ENCODE peak calls at places on chromosomes 6 and 20, in five cellular contexts. J, O, E, F and A are unnamed samples.

GRCh38 chr20:17835941-17836861 is 132.4 kb downstream of the SNX5 start:
- DNase-seq in J (no peak), O (no peak), E (no peak), F (no peak), A (no peak)

GRCh38 chr20:50292324-50293243 is 102.0 kb downstream of the CEBPB start:
- DNase-seq in J (no peak), O (peak), E (no peak), F (peak), A (no peak)

GRCh38 chr20:61271273-61272221 is 19.5 kb downstream of the CDH4 start:
- DNase-seq in J (no peak), O (no peak), E (no peak), F (no peak), A (no peak)

GRCh38 chr20:49599746-49600113 is 31.8 kb upstream of the PTGIS start:
- DNase-seq in J (no peak), O (no peak), E (no peak), F (no peak), A (no peak)

GRCh38 chr20:36435799-36436541 is 105.3 kb upstream of the MYL9 start:
- DNase-seq in J (no peak), O (peak), E (peak), F (peak), A (peak)

GRCh38 chr6:2158596-2159271 is 86.7 kb downstream of the GMDS start:
- DNase-seq in J (no peak), O (peak), E (peak), F (no peak), A (no peak)

GRCh38 chr20:57675773-57676172 is 34.0 kb downstream of the PMEPA1 start:
- DNase-seq in J (no peak), O (no peak), E (no peak), F (no peak), A (no peak)

GRCh38 chr6:8707956-8708772 is 272.8 kb upstream of the SLC35B3 start:
- DNase-seq in J (no peak), O (no peak), E (peak), F (peak), A (no peak)

GRCh38 chr6:137213813-137214212 is 5.4 kb downstream of the IFNGR1 start:
- DNase-seq in J (no peak), O (no peak), E (no peak), F (no peak), A (no peak)

GRCh38 chr20:62010551-62011402 is 54.9 kb downstream of the TAF4 start:
- DNase-seq in J (peak), O (peak), E (peak), F (peak), A (peak)

GRCh38 chr6:25900843-25901242 is 26.8 kb upstream of the SLC17A3 start:
- DNase-seq in J (no peak), O (no peak), E (no peak), F (peak), A (no peak)

GRCh38 chr20:58722379-58722778 is 29.8 kb downstream of the NPEPL1 start:
- DNase-seq in J (no peak), O (no peak), E (no peak), F (no peak), A (no peak)

GRCh38 chr20:11247943-11248475 is 574.2 kb upstream of the JAG1 start:
- DNase-seq in J (no peak), O (no peak), E (no peak), F (no peak), A (no peak)

GRCh38 chr20:37336369-37337207 is 9.4 kb upstream of the SRC start:
- DNase-seq in J (peak), O (peak), E (no peak), F (no peak), A (peak)

GRCh38 chr6:7154341-7155139 is 46.8 kb downstream of the RREB1 start:
- DNase-seq in J (peak), O (no peak), E (no peak), F (no peak), A (no peak)

GRCh38 chr6:136923116-136923953 is 1.2 kb downstream of the SLC35D3 start:
- DNase-seq in J (no peak), O (no peak), E (no peak), F (no peak), A (peak)

GRCh38 chr6:27126046-27126814 is 121.3 kb upstream of the PRSS16 start:
- DNase-seq in J (no peak), O (no peak), E (no peak), F (no peak), A (no peak)
- TF ChIP-seq ZBTB33 in J (no peak), O (no peak), E (no peak), F (no peak), A (no peak)

GRCh38 chr6:108648186-108648585 is 87.5 kb downstream of the FOXO3 start:
- DNase-seq in J (no peak), O (no peak), E (no peak), F (no peak), A (no peak)
- TF ChIP-seq YY1 in J (no peak), O (no peak), E (no peak), F (no peak), A (no peak)

DNA sequence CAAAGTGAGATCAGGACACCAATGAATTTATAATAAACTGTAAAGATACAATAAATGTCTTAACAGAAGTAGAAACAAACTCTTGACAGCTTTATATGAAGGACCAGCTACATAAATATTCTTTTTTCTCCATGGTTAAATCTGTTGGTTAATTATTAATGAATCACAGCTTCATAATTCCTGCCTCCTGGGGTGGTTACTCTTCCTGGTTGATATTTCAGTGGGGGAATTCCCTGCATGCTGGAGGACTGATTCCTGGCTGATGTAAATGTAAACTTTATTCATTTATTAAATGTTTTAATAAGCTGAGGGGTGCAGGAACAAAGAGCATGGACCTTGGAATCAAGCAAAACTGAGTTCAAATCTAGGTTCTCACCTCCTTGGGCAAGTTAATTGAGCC is 16.2 kb upstream of the RCAN2 start:
- DNase-seq in J (no peak), O (no peak), E (no peak), F (no peak), A (no peak)
- TF ChIP-seq ZBTB33 in J (no peak), O (no peak), E (no peak), F (no peak), A (no peak)

GRCh38 chr20:23520185-23520584 is 29.3 kb downstream of the CST8 start:
- DNase-seq in J (no peak), O (no peak), E (no peak), F (peak), A (no peak)
- TF ChIP-seq YY1 in J (no peak), O (no peak), E (no peak), F (no peak), A (no peak)

GRCh38 chr20:34863421-34863965 is 9.2 kb downstream of the GGT7 start:
- DNase-seq in J (no peak), O (no peak), E (no peak), F (no peak), A (no peak)
- TF ChIP-seq ZBTB33 in J (no peak), O (no peak), E (no peak), F (no peak), A (no peak)

DNA sequence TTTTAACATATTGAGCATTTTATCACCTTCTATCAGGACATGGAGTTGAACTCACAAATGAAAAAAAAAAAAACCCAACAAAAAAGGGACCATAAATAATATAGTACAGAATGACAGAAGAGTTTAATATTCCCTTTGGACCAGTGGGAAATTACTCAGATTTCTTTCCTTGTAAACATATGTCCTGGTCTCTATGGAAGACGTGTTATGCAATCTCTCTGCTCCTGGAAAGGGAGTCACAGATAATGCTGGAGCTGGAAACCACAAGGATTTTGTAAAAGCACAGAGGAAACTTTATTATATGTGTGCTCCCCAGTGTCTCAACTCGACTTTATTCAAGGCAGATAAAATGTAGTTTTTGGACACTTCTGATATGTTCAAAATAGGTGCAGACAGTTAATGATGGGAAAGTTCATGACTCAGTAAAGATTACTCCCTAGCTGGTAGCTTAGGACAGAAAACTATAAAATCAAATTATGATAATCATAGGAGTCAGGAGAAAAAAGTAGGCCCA is 88.1 kb upstream of the ZFP64 start:
- DNase-seq in J (no peak), O (no peak), E (no peak), F (no peak), A (no peak)
- TF ChIP-seq YY1 in J (no peak), O (no peak), E (no peak), F (no peak), A (no peak)

DNA sequence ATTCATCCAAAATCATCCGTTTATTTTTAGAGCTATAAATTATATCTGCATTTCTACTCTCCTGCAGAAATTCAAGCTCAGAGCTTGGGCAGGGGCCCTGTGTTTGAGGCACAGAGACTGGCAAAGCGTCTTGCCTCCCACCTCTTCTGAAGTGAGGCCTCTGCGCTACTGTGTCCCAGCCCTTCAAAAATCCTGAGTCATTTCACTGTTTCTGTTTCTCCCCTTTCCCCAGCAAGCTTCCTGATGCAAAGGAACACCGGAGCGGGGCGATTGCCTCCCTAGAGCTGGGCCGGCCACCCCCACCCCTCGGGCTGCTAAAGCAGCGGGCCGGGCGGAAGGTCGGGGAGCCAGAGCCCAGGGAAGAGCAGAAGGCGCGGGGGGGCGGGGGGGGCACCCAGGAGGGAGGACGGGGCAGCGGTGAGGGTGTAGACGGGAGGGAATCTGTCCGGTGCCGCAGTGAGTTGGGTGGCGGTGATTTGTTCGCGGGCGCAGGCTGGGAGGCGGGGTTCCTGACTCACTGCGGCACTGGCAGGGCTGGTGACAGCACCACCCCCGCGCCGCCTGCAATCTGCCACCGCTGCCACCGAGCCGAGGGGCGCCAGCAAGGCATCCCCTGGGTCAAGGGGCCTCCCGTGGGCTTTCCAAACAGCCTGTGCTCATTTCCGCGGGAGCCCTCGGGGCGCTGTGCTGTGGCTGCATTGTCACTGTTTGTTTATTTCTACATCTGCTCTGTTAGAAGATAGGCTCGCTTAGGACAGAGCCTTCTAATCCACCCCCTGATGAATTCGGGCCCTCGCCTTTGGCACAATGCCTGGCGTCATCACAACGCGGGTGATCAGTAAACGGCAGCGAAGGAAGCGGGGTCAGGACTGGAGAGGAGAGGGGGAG is 46.5 kb upstream of the SNAP25 start:
- DNase-seq in J (no peak), O (no peak), E (no peak), F (no peak), A (peak)
- TF ChIP-seq ZBTB33 in J (no peak), O (no peak), E (no peak), F (peak), A (no peak)

GRCh38 chr6:134918418-134918961 is 31.4 kb downstream of the ALDH8A1 start:
- DNase-seq in J (no peak), O (no peak), E (no peak), F (no peak), A (no peak)

GRCh38 chr6:134925800-134926199 is 24.1 kb downstream of the ALDH8A1 start:
- DNase-seq in J (no peak), O (no peak), E (no peak), F (no peak), A (no peak)

GRCh38 chr6:134921276-134921979 is 28.5 kb downstream of the ALDH8A1 start:
- DNase-seq in J (no peak), O (no peak), E (no peak), F (no peak), A (no peak)

GRCh38 chr6:134921980-134922313 is 28.0 kb downstream of the ALDH8A1 start:
- DNase-seq in J (no peak), O (no peak), E (no peak), F (no peak), A (no peak)

DNA sequence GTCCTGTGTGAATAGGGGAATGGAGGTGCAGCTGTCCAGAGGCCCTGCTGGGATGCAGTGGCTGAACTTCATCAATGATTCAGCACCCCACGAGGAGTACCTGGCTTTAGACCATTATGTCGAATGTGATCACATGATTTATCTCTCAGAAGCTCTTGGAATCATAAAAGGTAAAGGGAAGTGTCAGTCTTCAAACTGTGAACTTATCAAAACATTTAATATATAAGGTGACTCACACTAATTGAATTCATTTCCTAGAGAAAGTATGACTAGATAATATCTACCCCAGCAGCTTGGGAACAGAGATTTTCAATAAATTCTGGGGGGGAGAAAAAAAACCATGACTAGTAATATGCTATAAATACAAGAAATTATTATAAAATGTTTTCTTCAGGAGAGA is 29.5 kb downstream of the ALDH8A1 start:
- DNase-seq in J (no peak), O (no peak), E (no peak), F (no peak), A (no peak)
- TF ChIP-seq YY1 in J (no peak), O (no peak), E (no peak), F (no peak), A (no peak)